ENCODE peak calls at places on chromosome 11, in ten cellular contexts. U, E, K, V, J, Y, W, G, C and Z are unnamed samples.

GRCh38 chr11:63917685-63918523 is 940 bp upstream of the RCOR2 start:
- DNase-seq in U (peak; percentile 24), E (no peak), K (peak; percentile 74), V (peak; percentile 81), J (peak; percentile 61), Y (peak; percentile 61), W (peak; percentile 31), G (peak; percentile 76), C (no peak), Z (peak; percentile 56)

GRCh38 chr11:92329644-92330043 is 105.0 kb downstream of the FAT3 start:
- DNase-seq in U (no peak), E (peak; percentile 82), K (no peak), V (no peak), J (no peak), Y (no peak), W (no peak), G (no peak), C (no peak), Z (peak; percentile 53)

GRCh38 chr11:105004021-105004420 is 18.9 kb downstream of the CASP5 start:
- DNase-seq in U (no peak), E (no peak), K (no peak), V (no peak), J (no peak), Y (no peak), W (no peak), G (no peak), C (no peak), Z (no peak)

GRCh38 chr11:93573184-93573583 is 30.0 kb upstream of the SMCO4 start:
- DNase-seq in U (no peak), E (peak; percentile 7), K (no peak), V (no peak), J (no peak), Y (no peak), W (no peak), G (peak; percentile 24), C (no peak), Z (peak; percentile 39)

GRCh38 chr11:72569966-72570892 is 104.0 kb downstream of the PDE2A start:
- DNase-seq in U (no peak), E (peak; percentile 91), K (no peak), V (no peak), J (no peak), Y (peak; percentile 51), W (no peak), G (peak; percentile 69), C (no peak), Z (peak; percentile 90)

GRCh38 chr11:116145187-116145865 is 627.5 kb downstream of the BUD13 start:
- DNase-seq in U (no peak), E (no peak), K (no peak), V (no peak), J (no peak), Y (no peak), W (no peak), G (peak; percentile 15), C (no peak), Z (no peak)

GRCh38 chr11:101915811-101916291 is 471 bp downstream of the ANGPTL5 start:
- DNase-seq in U (no peak), E (peak; percentile 47), K (no peak), V (no peak), J (peak; percentile 16), Y (peak; percentile 24), W (no peak), G (peak; percentile 54), C (no peak), Z (peak; percentile 33)

GRCh38 chr11:31655483-31655882 is 145.9 kb downstream of the ELP4 start:
- DNase-seq in U (no peak), E (peak; percentile 90), K (no peak), V (no peak), J (no peak), Y (no peak), W (no peak), G (peak; percentile 92), C (no peak), Z (peak; percentile 88)

GRCh38 chr11:130740819-130741218 is 175.5 kb downstream of the SNX19 start:
- DNase-seq in U (no peak), E (no peak), K (no peak), V (no peak), J (no peak), Y (no peak), W (no peak), G (no peak), C (no peak), Z (no peak)

GRCh38 chr11:114553642-114554041 is 6.0 kb downstream of the NXPE1 start:
- DNase-seq in U (no peak), E (peak; percentile 24), K (no peak), V (no peak), J (no peak), Y (no peak), W (no peak), G (no peak), C (no peak), Z (no peak)

GRCh38 chr11:74019860-74020259 is 11.0 kb upstream of the UCP3 start:
- DNase-seq in U (peak; percentile 68), E (peak; percentile 85), K (no peak), V (no peak), J (no peak), Y (no peak), W (no peak), G (no peak), C (no peak), Z (no peak)

GRCh38 chr11:128513915-128514681 is 73.3 kb downstream of the ETS1 start:
- DNase-seq in U (no peak), E (no peak), K (no peak), V (no peak), J (no peak), Y (no peak), W (no peak), G (no peak), C (no peak), Z (peak; percentile 25)

GRCh38 chr11:47396049-47396320 is 12.4 kb upstream of the SLC39A13 start:
- DNase-seq in U (no peak), E (no peak), K (no peak), V (no peak), J (no peak), Y (no peak), W (no peak), G (no peak), C (no peak), Z (no peak)

GRCh38 chr11:39810358-39810757 is 1649.1 kb downstream of the LRRC4C start:
- DNase-seq in U (no peak), E (no peak), K (no peak), V (no peak), J (no peak), Y (no peak), W (no peak), G (no peak), C (no peak), Z (no peak)

GRCh38 chr11:43543313-43543712 is 137.2 kb upstream of the HSD17B12 start:
- DNase-seq in U (no peak), E (peak; percentile 52), K (no peak), V (no peak), J (no peak), Y (no peak), W (no peak), G (no peak), C (no peak), Z (no peak)

GRCh38 chr11:76699461-76700091 is 29.0 kb upstream of the LRRC32 start:
- DNase-seq in U (no peak), E (no peak), K (no peak), V (no peak), J (no peak), Y (no peak), W (no peak), G (peak; percentile 72), C (no peak), Z (peak; percentile 45)

GRCh38 chr11:47960015-47960414 is 20.3 kb upstream of the PTPRJ start:
- DNase-seq in U (no peak), E (no peak), K (no peak), V (no peak), J (no peak), Y (no peak), W (no peak), G (no peak), C (no peak), Z (no peak)

GRCh38 chr11:68341557-68342458 is 29.4 kb downstream of the LRP5 start:
- DNase-seq in U (no peak), E (no peak), K (no peak), V (no peak), J (no peak), Y (no peak), W (no peak), G (no peak), C (no peak), Z (no peak)

GRCh38 chr11:101880208-101880607 is 34.6 kb upstream of the CEP126 start:
- DNase-seq in U (no peak), E (peak; percentile 74), K (no peak), V (no peak), J (no peak), Y (peak; percentile 61), W (peak; percentile 12), G (peak; percentile 67), C (no peak), Z (peak; percentile 71)

GRCh38 chr11:129503646-129504045 is 128.0 kb downstream of the BARX2 start:
- DNase-seq in U (no peak), E (no peak), K (no peak), V (no peak), J (no peak), Y (no peak), W (no peak), G (no peak), C (no peak), Z (no peak)

GRCh38 chr11:86143429-86144030 is 74.6 kb upstream of the PICALM start:
- DNase-seq in U (no peak), E (no peak), K (peak; percentile 27), V (no peak), J (no peak), Y (no peak), W (no peak), G (no peak), C (no peak), Z (no peak)

GRCh38 chr11:117492578-117493251 is 165.1 kb downstream of the CEP164 start:
- DNase-seq in U (no peak), E (no peak), K (no peak), V (no peak), J (no peak), Y (no peak), W (no peak), G (no peak), C (no peak), Z (no peak)

GRCh38 chr11:66546368-66546965 is at the start of gene ACTN3:
- DNase-seq in U (no peak), E (no peak), K (peak; percentile 54), V (no peak), J (no peak), Y (peak; percentile 32), W (peak; percentile 22), G (peak; percentile 48), C (no peak), Z (peak; percentile 20)

GRCh38 chr11:4697583-4697982 is at the start of gene OR51E2:
- DNase-seq in U (no peak), E (peak; percentile 12), K (no peak), V (no peak), J (peak; percentile 54), Y (peak; percentile 49), W (no peak), G (peak; percentile 5), C (no peak), Z (peak; percentile 39)